ENCODE peak calls at places on chromosomes 3 and 15, in seven cellular contexts. S is H1, U is GM12892, C is GM12878, P is K562, M is HepG2, Y is SK-N-SH. J is an unnamed sample.

GRCh38 chr3:3998140-3998977 is 199.1 kb downstream of the LRRN1 start:
- DNase-seq in M (peak), S (peak), P (peak), C (peak), U (peak), Y (peak), J (no peak)

GRCh38 chr3:32200991-32201758 is 37.3 kb upstream of the CMTM8 start:
- DNase-seq in C (no peak), Y (no peak), P (no peak), S (no peak), M (no peak), U (no peak), J (no peak)

GRCh38 chr15:58537480-58537879 is 105.7 kb downstream of the LIPC start:
- DNase-seq in Y (no peak), U (no peak), C (no peak), S (no peak), P (no peak), M (no peak), J (no peak)

GRCh38 chr15:60994842-60995495 is 234.1 kb downstream of the RORA start:
- DNase-seq in M (no peak), C (no peak), Y (no peak), U (no peak), S (no peak), P (no peak), J (no peak)

GRCh38 chr3:69411331-69411730 is 25.4 kb upstream of the FRMD4B start:
- DNase-seq in P (no peak), Y (no peak), C (no peak), U (no peak), M (no peak), S (no peak), J (no peak)

GRCh38 chr15:51121118-51121517 is 26.4 kb upstream of the TNFAIP8L3 start:
- DNase-seq in M (peak), S (no peak), Y (no peak), C (no peak), P (peak), U (no peak), J (no peak)

GRCh38 chr15:93291380-93291779 is 202.4 kb upstream of the RGMA start:
- DNase-seq in P (no peak), C (no peak), S (no peak), M (no peak), U (no peak), Y (no peak), J (no peak)

GRCh38 chr3:13344663-13345062 is 75.5 kb downstream of the NUP210 start:
- DNase-seq in S (no peak), U (no peak), Y (no peak), C (no peak), P (no peak), M (no peak), J (no peak)

GRCh38 chr3:126114406-126115386 is 30.8 kb upstream of the SLC41A3 start:
- DNase-seq in P (no peak), C (no peak), S (peak), U (no peak), M (no peak), Y (no peak), J (no peak)

GRCh38 chr15:89367485-89368451 is 33.1 kb upstream of the POLG start:
- DNase-seq in S (peak), U (no peak), P (peak), C (no peak), Y (peak), M (no peak), J (no peak)

GRCh38 chr3:157649511-157649910 is 146.3 kb upstream of the VEPH1 start:
- DNase-seq in P (no peak), S (no peak), C (no peak), Y (no peak), M (no peak), U (no peak), J (no peak)

GRCh38 chr3:126797563-126797962 is 93.5 kb downstream of the CHCHD6 start:
- DNase-seq in C (no peak), S (no peak), Y (no peak), U (no peak), M (no peak), P (no peak), J (no peak)

GRCh38 chr15:86135030-86135429 is 55.4 kb downstream of the AGBL1 start:
- DNase-seq in P (no peak), S (no peak), U (no peak), M (no peak), Y (no peak), C (no peak), J (no peak)

GRCh38 chr3:132641837-132642538 is 17.6 kb downstream of the ACAD11 start:
- DNase-seq in P (peak), U (no peak), Y (peak), S (no peak), M (peak), C (no peak), J (no peak)

GRCh38 chr3:177221734-177222133 is 24.5 kb upstream of the TBL1XR1 start:
- DNase-seq in U (no peak), M (no peak), S (no peak), Y (no peak), P (no peak), C (no peak), J (no peak)

GRCh38 chr15:25773248-25773647 is 89.9 kb downstream of the ATP10A start:
- DNase-seq in U (no peak), S (peak), M (peak), Y (no peak), P (no peak), C (no peak), J (no peak)

GRCh38 chr3:127366383-127366782 is 78.5 kb upstream of the PRR20G start:
- DNase-seq in M (no peak), P (no peak), S (no peak), Y (no peak), U (no peak), C (peak), J (no peak)

GRCh38 chr3:5017953-5018531 is 38.8 kb downstream of the BHLHE40 start:
- DNase-seq in Y (no peak), S (no peak), C (no peak), P (peak), M (no peak), U (no peak), J (no peak)

GRCh38 chr3:46489875-46490274 is 7.9 kb upstream of the RTP3 start:
- DNase-seq in S (no peak), U (no peak), Y (no peak), P (no peak), M (no peak), C (no peak), J (no peak)

DNA sequence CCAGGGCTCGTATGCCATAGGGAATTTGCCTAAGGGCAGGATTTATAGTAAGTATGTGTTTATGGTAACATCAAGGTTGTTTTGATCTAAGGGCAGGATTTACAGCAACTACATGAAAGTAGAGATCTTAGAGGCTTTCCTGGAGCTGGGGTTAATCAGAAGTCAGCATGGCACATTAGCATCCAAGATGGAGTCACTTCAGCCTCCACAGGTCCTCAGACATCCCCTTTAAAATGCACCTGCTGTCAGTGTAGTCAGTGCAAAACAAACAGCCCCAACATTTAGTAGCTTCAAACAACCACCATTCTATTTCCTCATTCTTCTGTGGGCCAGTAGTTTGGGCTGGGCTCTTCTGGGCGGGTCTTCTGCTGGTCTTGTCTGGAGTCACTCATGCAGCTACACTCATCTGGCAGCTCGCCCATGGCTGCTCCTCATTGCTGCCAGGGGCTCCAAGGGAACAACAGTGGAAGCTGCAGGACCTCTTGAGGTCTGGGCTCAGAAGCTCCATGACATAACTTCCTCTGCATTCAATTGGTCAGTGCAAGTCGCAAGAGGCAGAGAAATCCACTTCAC is 99.9 kb downstream of the TLE3 start:
- DNase-seq in Y (no peak), U (no peak), M (no peak), P (no peak), S (no peak), C (no peak), J (no peak)
- TF ChIP-seq TAF1 in Y (no peak), U (no peak), M (no peak), P (no peak), S (no peak), C (no peak), J (no peak)

GRCh38 chr3:16587047-16587702 is 18.0 kb downstream of the DAZL start:
- DNase-seq in Y (no peak), M (no peak), S (no peak), P (no peak), C (no peak), U (no peak), J (no peak)
- TF ChIP-seq TAF1 in Y (no peak), M (no peak), S (no peak), P (no peak), C (no peak), U (no peak), J (no peak)

GRCh38 chr15:38622908-38623307 is 58.3 kb upstream of the RASGRP1 start:
- DNase-seq in M (no peak), C (no peak), P (no peak), Y (no peak), S (no peak), U (no peak), J (no peak)
- TF ChIP-seq TAF1 in M (no peak), C (no peak), P (no peak), Y (no peak), S (no peak), U (no peak), J (no peak)

DNA sequence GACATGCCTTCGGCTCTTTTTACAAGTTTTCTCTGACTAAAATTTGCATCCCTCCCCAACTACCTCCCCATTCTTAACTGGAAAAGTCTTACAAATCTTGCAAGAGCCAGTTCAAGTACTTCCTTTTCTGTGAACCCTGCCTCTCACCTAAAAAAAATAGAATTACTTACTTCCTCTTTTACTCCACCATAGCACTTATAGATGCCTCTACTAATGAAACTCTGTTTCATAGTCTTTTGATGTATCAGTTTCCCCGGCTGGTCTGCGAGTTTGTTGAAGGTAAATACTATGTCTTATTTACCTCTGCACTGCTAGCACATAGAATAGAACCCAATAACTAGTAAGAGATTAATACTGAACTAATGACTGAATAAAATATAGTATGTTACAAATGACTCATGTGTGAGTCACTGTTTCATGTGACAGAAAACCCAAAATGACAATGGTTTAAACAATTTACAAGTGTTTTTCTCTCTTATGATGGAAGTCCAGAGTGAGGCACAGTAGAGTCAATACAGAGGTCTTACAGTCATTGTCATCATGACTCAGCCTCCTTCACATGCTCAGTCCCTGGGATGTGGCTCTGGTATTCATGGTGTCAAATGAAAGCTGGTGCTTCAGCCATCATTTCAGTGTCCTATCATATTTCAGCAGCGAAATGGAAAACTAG is 393.5 kb downstream of the RSL24D1 start:
- DNase-seq in S (no peak), P (no peak), Y (no peak), M (no peak), C (peak), U (no peak), J (no peak)
- TF ChIP-seq TAF1 in S (no peak), P (no peak), Y (no peak), M (no peak), C (no peak), U (no peak), J (no peak)

J was measured in GM12891.